ENCODE peak calls at places on chromosome 12, in five cellular contexts. One of them, this sample, is unnamed.

GRCh38 chr12:81257952-81258551 is 180.2 kb downstream of the ACSS3 start:
- DNase-seq in endothelial cell: peak; percentile 26
- DNase-seq in pancreas: no peak
- DNase-seq in PC-3: peak; percentile 66
- DNase-seq in thoracic aorta: no peak
- DNase-seq in this sample: no peak

GRCh38 chr12:46982629-46983392 is 96.6 kb upstream of the PCED1B start:
- DNase-seq in endothelial cell: no peak
- DNase-seq in pancreas: no peak
- DNase-seq in PC-3: no peak
- DNase-seq in thoracic aorta: no peak
- DNase-seq in this sample: no peak

GRCh38 chr12:114681149-114681849 is 2.7 kb downstream of the TBX3 start:
- DNase-seq in endothelial cell: no peak
- DNase-seq in pancreas: no peak
- DNase-seq in PC-3: peak; percentile 55
- DNase-seq in thoracic aorta: no peak
- DNase-seq in this sample: no peak

GRCh38 chr12:122963928-122964240 is 2.4 kb downstream of the ABCB9 start:
- DNase-seq in endothelial cell: no peak
- DNase-seq in pancreas: peak; percentile 66
- DNase-seq in PC-3: no peak
- DNase-seq in thoracic aorta: no peak
- DNase-seq in this sample: no peak

GRCh38 chr12:2982361-2982760 is 23.2 kb downstream of the TEAD4 start:
- DNase-seq in endothelial cell: no peak
- DNase-seq in pancreas: peak; percentile 92
- DNase-seq in PC-3: no peak
- DNase-seq in thoracic aorta: no peak
- DNase-seq in this sample: no peak

GRCh38 chr12:15984097-15984800 is 73.1 kb downstream of the DERA start:
- DNase-seq in endothelial cell: no peak
- DNase-seq in pancreas: no peak
- DNase-seq in PC-3: peak; percentile 26
- DNase-seq in thoracic aorta: no peak
- DNase-seq in this sample: no peak

GRCh38 chr12:105218434-105218833 is 17.5 kb downstream of the APPL2 start:
- DNase-seq in endothelial cell: no peak
- DNase-seq in pancreas: no peak
- DNase-seq in PC-3: no peak
- DNase-seq in thoracic aorta: no peak
- DNase-seq in this sample: no peak

GRCh38 chr12:42590324-42590934 is 883 bp upstream of the PRICKLE1 start:
- DNase-seq in endothelial cell: peak; percentile 29
- DNase-seq in pancreas: peak; percentile 31
- DNase-seq in PC-3: peak; percentile 50
- DNase-seq in thoracic aorta: no peak
- DNase-seq in this sample: no peak

GRCh38 chr12:108772247-108772646 is 40.9 kb upstream of the CORO1C start:
- DNase-seq in endothelial cell: no peak
- DNase-seq in pancreas: no peak
- DNase-seq in PC-3: no peak
- DNase-seq in thoracic aorta: no peak
- DNase-seq in this sample: no peak

GRCh38 chr12:102376251-102376747 is 104.1 kb downstream of the IGF1 start:
- DNase-seq in endothelial cell: no peak
- DNase-seq in pancreas: no peak
- DNase-seq in PC-3: no peak
- DNase-seq in thoracic aorta: no peak
- DNase-seq in this sample: no peak

GRCh38 chr12:19220861-19221466 is 91.4 kb downstream of the PLEKHA5 start:
- DNase-seq in endothelial cell: no peak
- DNase-seq in pancreas: no peak
- DNase-seq in PC-3: peak; percentile 67
- DNase-seq in thoracic aorta: no peak
- DNase-seq in this sample: no peak

GRCh38 chr12:78760906-78761305 is 103.7 kb upstream of the SYT1 start:
- DNase-seq in endothelial cell: no peak
- DNase-seq in pancreas: no peak
- DNase-seq in PC-3: no peak
- DNase-seq in thoracic aorta: no peak
- DNase-seq in this sample: no peak

GRCh38 chr12:131122631-131123030 is 168.9 kb downstream of the ADGRD1 start:
- DNase-seq in endothelial cell: no peak
- DNase-seq in pancreas: no peak
- DNase-seq in PC-3: no peak
- DNase-seq in thoracic aorta: no peak
- DNase-seq in this sample: no peak

GRCh38 chr12:55996201-55996714 is 818 bp upstream of the SUOX start:
- DNase-seq in endothelial cell: peak; percentile 52
- DNase-seq in pancreas: peak; percentile 67
- DNase-seq in PC-3: peak; percentile 75
- DNase-seq in thoracic aorta: peak; percentile 25
- DNase-seq in this sample: peak; percentile 38

GRCh38 chr12:52147367-52147972 is 44.3 kb downstream of the KRT80 start:
- DNase-seq in endothelial cell: no peak
- DNase-seq in pancreas: peak; percentile 83
- DNase-seq in PC-3: peak; percentile 99
- DNase-seq in thoracic aorta: peak; percentile 91
- DNase-seq in this sample: no peak

GRCh38 chr12:94922561-94922960 is 80.9 kb downstream of the NDUFA12 start:
- DNase-seq in endothelial cell: no peak
- DNase-seq in pancreas: no peak
- DNase-seq in PC-3: no peak
- DNase-seq in thoracic aorta: no peak
- DNase-seq in this sample: no peak

GRCh38 chr12:89817501-89818226 is 109.0 kb upstream of the ATP2B1 start:
- DNase-seq in endothelial cell: no peak
- DNase-seq in pancreas: no peak
- DNase-seq in PC-3: peak; percentile 74
- DNase-seq in thoracic aorta: no peak
- DNase-seq in this sample: no peak

GRCh38 chr12:123384318-123384993 is 524 bp downstream of the KMT5A start:
- DNase-seq in endothelial cell: peak; percentile 24
- DNase-seq in pancreas: no peak
- DNase-seq in PC-3: peak; percentile 11
- DNase-seq in thoracic aorta: no peak
- DNase-seq in this sample: no peak

GRCh38 chr12:9113987-9114309 is 1.8 kb downstream of the A2M start:
- DNase-seq in endothelial cell: no peak
- DNase-seq in pancreas: no peak
- DNase-seq in PC-3: no peak
- DNase-seq in thoracic aorta: no peak
- DNase-seq in this sample: no peak

GRCh38 chr12:47419500-47419899 is 286.3 kb downstream of the RPAP3 start:
- DNase-seq in endothelial cell: no peak
- DNase-seq in pancreas: no peak
- DNase-seq in PC-3: no peak
- DNase-seq in thoracic aorta: no peak
- DNase-seq in this sample: no peak

GRCh38 chr12:38124247-38125012 is 192.1 kb upstream of the ALG10B start:
- DNase-seq in endothelial cell: no peak
- DNase-seq in pancreas: peak; percentile 72
- DNase-seq in PC-3: peak; percentile 13
- DNase-seq in thoracic aorta: no peak
- DNase-seq in this sample: no peak

GRCh38 chr12:40015360-40015759 is 90.5 kb downstream of the SLC2A13 start:
- DNase-seq in endothelial cell: no peak
- DNase-seq in pancreas: no peak
- DNase-seq in PC-3: peak; percentile 21
- DNase-seq in thoracic aorta: no peak
- DNase-seq in this sample: no peak

GRCh38 chr12:8899835-8900234 is 14.5 kb upstream of the PHC1 start:
- DNase-seq in endothelial cell: no peak
- DNase-seq in pancreas: no peak
- DNase-seq in PC-3: no peak
- DNase-seq in thoracic aorta: no peak
- DNase-seq in this sample: no peak

GRCh38 chr12:103036581-103037214 is 79.2 kb downstream of the ASCL1 start:
- DNase-seq in endothelial cell: no peak
- DNase-seq in pancreas: no peak
- DNase-seq in PC-3: no peak
- DNase-seq in thoracic aorta: no peak
- DNase-seq in this sample: no peak

GRCh38 chr12:41264281-41264680 is 76.2 kb downstream of the PDZRN4 start:
- DNase-seq in endothelial cell: no peak
- DNase-seq in pancreas: no peak
- DNase-seq in PC-3: peak; percentile 35
- DNase-seq in thoracic aorta: no peak
- DNase-seq in this sample: no peak

GRCh38 chr12:3097186-3097804 is 20.1 kb downstream of the TSPAN9 start:
- DNase-seq in endothelial cell: peak; percentile 50
- DNase-seq in pancreas: peak; percentile 56
- DNase-seq in PC-3: no peak
- DNase-seq in thoracic aorta: peak; percentile 90
- DNase-seq in this sample: no peak

DNA sequence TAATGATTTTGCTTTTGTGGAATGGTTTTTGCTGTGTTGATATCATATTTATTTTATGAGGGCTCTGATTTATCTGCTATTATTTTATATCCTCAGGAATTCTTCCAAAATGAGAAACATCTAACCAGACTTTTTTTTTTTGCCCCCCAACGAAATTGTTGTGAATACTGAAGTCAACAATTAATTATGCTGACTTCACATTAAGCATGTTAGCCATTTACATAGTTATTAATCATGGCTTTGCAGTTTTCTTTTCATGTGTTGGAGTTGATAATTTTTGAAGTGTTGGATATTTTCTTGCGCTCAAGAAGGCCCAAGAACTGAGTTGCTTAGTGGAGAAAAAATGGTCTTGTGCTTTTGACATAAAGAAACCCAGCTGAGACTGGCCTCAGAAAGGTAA is 246.6 kb upstream of the CRY1 start:
- DNase-seq in endothelial cell: no peak
- DNase-seq in pancreas: no peak
- DNase-seq in PC-3: no peak
- DNase-seq in thoracic aorta: no peak
- DNase-seq in this sample: no peak
- TF ChIP-seq CTCF in endothelial cell: no peak
- TF ChIP-seq CTCF in pancreas: no peak
- TF ChIP-seq CTCF in PC-3: no peak
- TF ChIP-seq CTCF in thoracic aorta: no peak
- TF ChIP-seq CTCF in this sample: no peak

GRCh38 chr12:57738142-57738474 is 434 bp downstream of the AGAP2 start:
- DNase-seq in endothelial cell: no peak
- DNase-seq in pancreas: no peak
- DNase-seq in PC-3: no peak
- DNase-seq in thoracic aorta: no peak
- DNase-seq in this sample: no peak

GRCh38 chr12:57736743-57737466 is 1.6 kb downstream of the AGAP2 start:
- DNase-seq in endothelial cell: no peak
- DNase-seq in pancreas: no peak
- DNase-seq in PC-3: no peak
- DNase-seq in thoracic aorta: no peak
- DNase-seq in this sample: no peak

GRCh38 chr12:57735952-57736742 is 2.4 kb downstream of the AGAP2 start:
- DNase-seq in endothelial cell: peak; percentile 61
- DNase-seq in pancreas: no peak
- DNase-seq in PC-3: peak; percentile 45
- DNase-seq in thoracic aorta: no peak
- DNase-seq in this sample: no peak

GRCh38 chr12:57738661-57739237 is at the start of gene AGAP2:
- DNase-seq in endothelial cell: peak; percentile 41
- DNase-seq in pancreas: no peak
- DNase-seq in PC-3: no peak
- DNase-seq in thoracic aorta: no peak
- DNase-seq in this sample: no peak

DNA sequence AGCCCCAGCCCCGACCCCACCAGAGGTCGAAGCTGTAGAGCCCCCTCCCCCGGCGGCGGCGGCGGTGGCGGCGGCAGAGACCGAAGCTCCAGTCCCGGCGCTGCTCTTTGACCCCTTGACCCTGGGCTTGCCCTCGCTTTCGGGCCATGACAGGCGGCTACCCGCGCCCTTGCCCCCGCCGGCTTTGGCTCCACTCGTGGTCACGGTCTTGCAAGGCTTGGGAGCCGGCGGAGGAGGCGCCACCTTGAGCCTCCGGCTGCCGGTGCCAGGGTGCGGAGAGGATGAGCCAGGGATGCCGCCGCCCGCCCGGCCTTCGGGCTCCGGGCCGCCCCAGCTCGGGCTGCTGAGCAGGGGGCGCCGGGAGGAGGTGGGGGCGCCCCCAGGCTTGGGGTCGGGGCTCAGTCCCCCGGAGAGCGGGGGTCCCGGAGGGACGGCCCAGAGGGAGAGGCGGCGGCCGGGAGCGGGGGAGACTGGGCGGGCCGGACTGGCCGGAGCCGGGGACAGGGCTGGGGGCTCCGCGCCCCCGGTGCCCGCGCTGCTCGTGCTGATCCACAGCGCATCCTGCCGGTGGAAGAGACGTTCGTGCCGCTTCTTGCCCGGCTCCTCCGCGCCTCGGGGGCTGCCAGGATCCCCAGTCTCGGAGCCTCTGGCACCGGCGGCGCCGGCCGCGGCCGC is 938 bp downstream of the AGAP2 start:
- DNase-seq in endothelial cell: peak; percentile 48
- DNase-seq in pancreas: no peak
- DNase-seq in PC-3: no peak
- DNase-seq in thoracic aorta: no peak
- DNase-seq in this sample: no peak
- TF ChIP-seq CTCF in endothelial cell: no peak
- TF ChIP-seq CTCF in pancreas: no peak
- TF ChIP-seq CTCF in PC-3: peak; percentile 9
- TF ChIP-seq CTCF in thoracic aorta: no peak
- TF ChIP-seq CTCF in this sample: no peak

DNA sequence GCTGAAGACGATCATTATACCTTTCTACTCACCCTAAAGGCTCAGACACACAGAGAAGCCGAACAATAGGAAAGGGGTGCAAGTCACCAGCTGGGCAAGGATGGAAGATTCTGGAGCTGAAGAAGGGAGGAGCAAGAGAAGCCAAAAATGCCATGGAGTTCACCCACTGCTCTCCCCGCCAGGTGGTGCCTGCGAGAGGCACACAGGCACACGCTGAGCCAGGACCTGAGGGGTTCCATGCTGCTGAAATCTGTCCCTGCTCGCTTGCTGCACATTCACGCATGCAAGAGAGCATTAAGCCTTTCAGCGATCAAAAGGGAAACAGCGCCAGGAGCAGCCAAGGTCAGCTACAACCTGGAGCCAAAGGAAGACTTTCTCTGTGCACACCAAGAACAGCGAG is 104.2 kb downstream of the ANO2 start:
- DNase-seq in endothelial cell: no peak
- DNase-seq in pancreas: no peak
- DNase-seq in PC-3: no peak
- DNase-seq in thoracic aorta: no peak
- DNase-seq in this sample: no peak
- TF ChIP-seq CTCF in endothelial cell: no peak
- TF ChIP-seq CTCF in pancreas: no peak
- TF ChIP-seq CTCF in PC-3: no peak
- TF ChIP-seq CTCF in thoracic aorta: no peak
- TF ChIP-seq CTCF in this sample: no peak

DNA sequence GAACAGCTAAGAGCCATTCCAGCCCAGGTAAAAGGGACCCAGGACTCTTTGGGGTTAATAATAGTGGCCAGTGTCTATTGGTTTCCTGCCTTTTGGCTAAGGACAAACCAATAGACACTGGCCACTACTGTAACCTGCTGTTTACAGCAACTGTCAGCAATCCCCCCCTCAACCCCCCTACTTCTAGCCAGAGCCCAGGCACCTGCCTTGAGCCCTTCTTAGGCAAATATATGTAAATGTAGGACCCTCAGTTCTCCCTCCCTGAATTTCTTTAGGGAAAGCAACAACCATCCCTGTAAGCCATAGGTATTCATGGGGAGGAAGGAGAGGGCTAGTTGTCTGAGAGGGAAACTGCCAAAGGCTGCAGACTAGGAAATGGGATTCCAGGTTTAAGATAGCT is 22.3 kb downstream of the HOXC4 start:
- DNase-seq in endothelial cell: no peak
- DNase-seq in pancreas: no peak
- DNase-seq in PC-3: no peak
- DNase-seq in thoracic aorta: no peak
- DNase-seq in this sample: no peak
- TF ChIP-seq CTCF in endothelial cell: no peak
- TF ChIP-seq CTCF in pancreas: no peak
- TF ChIP-seq CTCF in PC-3: no peak
- TF ChIP-seq CTCF in thoracic aorta: no peak
- TF ChIP-seq CTCF in this sample: no peak